ENCODE peak calls at places on chromosomes 12 and 14, in four cellular contexts. O is activated CD4-positive, alpha-beta T cell treated with anti-CD3 and anti-CD28 coated beads, Interleukin-2, amount 50 U/mL, for 24 hours; X is stimulated activated CD8-positive, alpha-beta memory T cell treated with anti-CD3 and anti-CD28 coated beads, Interleukin-15, amount 100 ng/mL, for 4 hours; H is iris pigment epithelial cell. G is an unnamed sample.

GRCh38 chr14:58002618-58003017 is 136.7 kb upstream of the SLC35F4 start:
- DNase-seq in O (no peak), H (no peak), X (no peak), G (no peak)

GRCh38 chr12:32266756-32267155 is 132.6 kb upstream of the FGD4 start:
- DNase-seq in O (no peak), X (no peak), H (no peak), G (no peak)

GRCh38 chr12:71160585-71160984 is 2.8 kb upstream of the TSPAN8 start:
- DNase-seq in O (no peak), X (no peak), H (peak), G (no peak)

GRCh38 chr14:102044566-102044965 is 42.3 kb downstream of the HSP90AA1 start:
- DNase-seq in X (no peak), O (no peak), H (no peak), G (no peak)

GRCh38 chr12:92596388-92596787 is 106.4 kb upstream of the PLEKHG7 start:
- DNase-seq in O (no peak), H (peak), X (no peak), G (no peak)

GRCh38 chr12:89544730-89545184 is 18.9 kb upstream of the POC1B start:
- DNase-seq in X (no peak), H (peak), O (no peak), G (no peak)

GRCh38 chr12:50061946-50062725 is 4.7 kb downstream of the ASIC1 start:
- DNase-seq in O (no peak), H (peak), X (no peak), G (no peak)

GRCh38 chr14:100867631-100868315 is 35.7 kb downstream of the RTL1 start:
- DNase-seq in X (no peak), H (no peak), O (no peak), G (peak)

GRCh38 chr12:57309420-57309819 is 58.4 kb upstream of the STAC3 start:
- DNase-seq in O (no peak), H (peak), X (no peak), G (no peak)

GRCh38 chr12:111438501-111438900 is 32.8 kb downstream of the SH2B3 start:
- DNase-seq in H (peak), O (no peak), X (peak), G (no peak)

GRCh38 chr12:25433581-25434325 is 119.3 kb downstream of the LMNTD1 start:
- DNase-seq in H (peak), O (no peak), X (no peak), G (no peak)

GRCh38 chr12:122090759-122091535 is 12.4 kb downstream of the MLXIP start:
- DNase-seq in H (peak), O (no peak), X (no peak), G (peak)